ENCODE peak calls at places on chromosomes 13 and 19, in six cellular contexts. W is ovary, V is testis, G is lower lobe of right lung, Y is psoas muscle, D is upper lobe of right lung. E is an unnamed sample.

GRCh38 chr19:36837902-36838783 is at the start of gene ZNF790:
- DNase-seq in D (peak; percentile 91), Y (peak; percentile 93), G (peak; percentile 92), W (peak; percentile 84), V (peak; percentile 96), E (peak; percentile 97)

GRCh38 chr13:113160983-113161382 is 2.5 kb downstream of the PROZ start:
- DNase-seq in Y (no peak), D (no peak), G (no peak), W (no peak), V (no peak), E (no peak)

GRCh38 chr19:40778865-40779284 is 828 bp downstream of the RAB4B start:
- DNase-seq in V (no peak), W (no peak), Y (no peak), D (no peak), G (no peak), E (no peak)

GRCh38 chr13:97306646-97307045 is 84.5 kb downstream of the MBNL2 start:
- DNase-seq in D (no peak), G (no peak), V (no peak), W (no peak), Y (no peak), E (no peak)

GRCh38 chr19:2289714-2290435 is 7.9 kb upstream of the PEAK3 start:
- DNase-seq in Y (no peak), D (peak; percentile 82), W (no peak), V (no peak), G (peak; percentile 82), E (no peak)

GRCh38 chr19:47230122-47230920 is 678 bp downstream of the BBC3 start:
- DNase-seq in D (peak; percentile 91), G (peak; percentile 84), V (peak; percentile 72), W (peak; percentile 81), Y (peak; percentile 89), E (peak; percentile 64)

GRCh38 chr13:32135655-32136054 is 104.1 kb downstream of the FRY start:
- DNase-seq in V (no peak), Y (no peak), W (no peak), D (no peak), G (no peak), E (peak; percentile 33)

GRCh38 chr19:4471400-4472173 is 510 bp upstream of the HDGFL2 start:
- DNase-seq in V (peak; percentile 99), W (peak; percentile 98), G (peak; percentile 98), D (peak; percentile 98), Y (peak; percentile 99), E (peak; percentile 99)

GRCh38 chr13:39506559-39507390 is 96.2 kb downstream of the LHFPL6 start:
- DNase-seq in Y (no peak), W (no peak), D (no peak), V (no peak), G (no peak), E (no peak)

GRCh38 chr19:52444506-52444905 is 8.8 kb upstream of the ZNF578 start:
- DNase-seq in W (no peak), V (no peak), G (no peak), Y (no peak), D (no peak), E (no peak)

GRCh38 chr13:22357132-22357531 is 686.3 kb downstream of the FGF9 start:
- DNase-seq in V (no peak), D (no peak), Y (no peak), G (no peak), W (no peak), E (no peak)

GRCh38 chr19:6402834-6403608 is 10.1 kb upstream of the GTF2F1 start:
- DNase-seq in W (no peak), Y (no peak), G (no peak), D (no peak), V (peak; percentile 51), E (peak; percentile 26)

GRCh38 chr13:77429320-77430142 is 102.6 kb upstream of the MYCBP2 start:
- DNase-seq in Y (no peak), V (no peak), W (no peak), D (no peak), G (no peak), E (no peak)

GRCh38 chr13:50081106-50081898 is 66.1 kb downstream of the KCNRG start:
- DNase-seq in G (peak; percentile 66), V (peak; percentile 72), Y (peak; percentile 69), W (peak; percentile 66), D (peak; percentile 80), E (peak; percentile 67)

GRCh38 chr13:43146400-43146799 is 123.0 kb downstream of the DNAJC15 start:
- DNase-seq in Y (no peak), W (no peak), D (no peak), G (no peak), V (no peak), E (no peak)

GRCh38 chr19:31348416-31349159 is 648 bp downstream of the TSHZ3 start:
- DNase-seq in W (peak; percentile 60), Y (no peak), G (peak; percentile 56), V (peak; percentile 38), D (no peak), E (peak; percentile 66)

GRCh38 chr13:106407338-106407737 is 128.1 kb downstream of the EFNB2 start:
- DNase-seq in W (no peak), G (no peak), V (no peak), Y (no peak), D (no peak), E (no peak)

DNA sequence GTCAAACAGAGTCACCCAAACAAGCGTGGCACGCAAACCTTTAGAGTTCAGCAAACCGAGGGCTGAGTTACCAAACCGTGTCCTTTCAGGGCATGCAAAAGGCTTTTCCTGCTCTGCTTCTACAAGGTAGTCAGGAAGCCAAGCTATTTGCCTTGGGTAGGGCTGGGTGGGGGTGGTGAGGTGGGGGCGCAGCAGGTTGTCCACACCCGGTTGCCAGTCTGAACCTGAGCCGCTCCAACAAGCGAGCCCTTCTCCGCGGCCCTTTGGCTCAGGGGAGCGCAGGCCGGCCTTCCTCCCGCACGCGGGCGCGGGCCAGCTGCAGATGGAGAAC is 347 bp upstream of the CLDN10 start:
- DNase-seq in D (no peak), Y (no peak), V (no peak), G (no peak), W (no peak), E (no peak)
- H3K4me3 ChIP-seq in D (no peak overlapping the region), Y (peak overlapping the region; percentile 44), V (peak overlapping the region; percentile 34), G (no peak overlapping the region), W (no peak overlapping the region), E (no peak overlapping the region)

DNA sequence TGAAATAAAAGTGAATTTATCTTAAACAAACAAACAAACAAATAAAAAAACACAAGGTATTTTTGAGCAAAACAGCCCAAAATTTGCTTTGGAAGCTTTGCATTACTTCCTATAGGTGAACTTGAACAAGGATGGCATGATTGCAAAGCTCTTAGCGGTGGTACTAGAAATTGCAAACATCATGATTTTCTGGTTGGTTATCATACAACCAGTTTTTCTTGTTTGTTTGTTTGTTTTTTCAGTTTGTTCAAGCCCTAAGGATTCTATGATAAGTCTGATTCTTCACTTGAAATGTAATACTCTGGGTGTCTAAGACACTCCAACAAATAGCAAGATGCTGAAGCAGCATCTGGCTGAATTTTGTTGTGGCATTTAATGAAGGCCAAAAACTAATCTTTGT is 15.9 kb downstream of the DCLK1 start:
- DNase-seq in G (no peak), W (no peak), Y (no peak), D (no peak), V (no peak), E (no peak)
- H3K4me1 ChIP-seq in G (no peaks in the 10 kb centered on the region), W (no peaks in the 10 kb centered on the region), Y (no peaks in the 10 kb centered on the region), D (no peaks in the 10 kb centered on the region), V (no peaks in the 10 kb centered on the region), E (no peaks in the 10 kb centered on the region)

GRCh38 chr19:7916908-7917291 is 2.3 kb downstream of the TGFBR3L start:
- DNase-seq in G (no peak), V (no peak), W (no peak), Y (no peak), D (no peak), E (no peak)
- H3K27ac ChIP-seq in G (no peak overlapping the region), V (no peak overlapping the region), W (no peak overlapping the region), Y (peak overlapping the region; percentile 75), D (peak overlapping the region; percentile 30), E (no peak overlapping the region)

GRCh38 chr19:49168421-49168820 is 10.8 kb downstream of the TRPM4 start:
- DNase-seq in D (no peak), W (no peak), Y (no peak), G (no peak), V (no peak), E (no peak)

GRCh38 chr19:49161987-49162386 is 4.4 kb downstream of the TRPM4 start:
- DNase-seq in Y (no peak), W (no peak), V (no peak), D (no peak), G (no peak), E (no peak)

GRCh38 chr19:49167857-49168409 is 10.3 kb downstream of the TRPM4 start:
- DNase-seq in D (no peak), Y (no peak), W (no peak), V (no peak), G (no peak), E (no peak)

GRCh38 chr19:49165865-49166301 is 8.3 kb downstream of the TRPM4 start:
- DNase-seq in W (no peak), V (no peak), Y (peak; percentile 55), D (no peak), G (no peak), E (no peak)

DNA sequence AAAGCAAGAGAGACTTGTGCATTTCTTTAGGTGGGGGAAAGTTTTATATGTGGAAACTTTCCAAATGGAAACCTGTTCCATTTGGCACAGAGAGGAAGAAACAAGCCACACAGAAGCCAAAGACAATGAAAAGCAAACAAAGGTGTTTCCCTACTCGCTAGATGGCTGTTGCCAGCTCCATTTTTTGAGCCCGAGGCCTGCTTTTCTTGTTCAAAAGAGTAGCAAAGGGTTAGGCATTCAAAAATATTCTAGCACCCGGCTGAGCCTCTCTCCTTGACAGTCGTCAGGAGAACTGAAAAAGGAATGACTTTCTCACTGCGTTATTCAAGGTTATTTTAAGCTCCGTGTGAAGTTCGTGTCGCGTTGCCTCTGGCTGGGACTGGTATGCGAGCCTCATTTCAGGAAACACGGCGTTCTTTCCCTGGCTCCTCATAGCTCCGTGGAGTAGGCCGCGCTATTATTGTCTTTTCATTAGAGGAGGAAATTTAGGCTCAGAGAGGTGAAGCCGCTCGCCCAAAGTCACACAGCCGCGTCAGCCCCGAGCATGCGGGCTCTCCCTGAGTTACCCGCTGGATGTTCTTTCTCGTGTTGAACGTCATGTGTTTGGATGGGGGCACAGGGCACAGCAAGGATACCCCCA is 7.6 kb downstream of the TRPM4 start:
- DNase-seq in V (no peak), Y (peak; percentile 82), W (no peak), D (no peak), G (no peak), E (no peak)
- H3K4me3 ChIP-seq in V (no peak overlapping the region), Y (peak overlapping the region; percentile 53), W (no peak overlapping the region), D (no peak overlapping the region), G (peak overlapping the region; percentile 7), E (no peak overlapping the region)

DNA sequence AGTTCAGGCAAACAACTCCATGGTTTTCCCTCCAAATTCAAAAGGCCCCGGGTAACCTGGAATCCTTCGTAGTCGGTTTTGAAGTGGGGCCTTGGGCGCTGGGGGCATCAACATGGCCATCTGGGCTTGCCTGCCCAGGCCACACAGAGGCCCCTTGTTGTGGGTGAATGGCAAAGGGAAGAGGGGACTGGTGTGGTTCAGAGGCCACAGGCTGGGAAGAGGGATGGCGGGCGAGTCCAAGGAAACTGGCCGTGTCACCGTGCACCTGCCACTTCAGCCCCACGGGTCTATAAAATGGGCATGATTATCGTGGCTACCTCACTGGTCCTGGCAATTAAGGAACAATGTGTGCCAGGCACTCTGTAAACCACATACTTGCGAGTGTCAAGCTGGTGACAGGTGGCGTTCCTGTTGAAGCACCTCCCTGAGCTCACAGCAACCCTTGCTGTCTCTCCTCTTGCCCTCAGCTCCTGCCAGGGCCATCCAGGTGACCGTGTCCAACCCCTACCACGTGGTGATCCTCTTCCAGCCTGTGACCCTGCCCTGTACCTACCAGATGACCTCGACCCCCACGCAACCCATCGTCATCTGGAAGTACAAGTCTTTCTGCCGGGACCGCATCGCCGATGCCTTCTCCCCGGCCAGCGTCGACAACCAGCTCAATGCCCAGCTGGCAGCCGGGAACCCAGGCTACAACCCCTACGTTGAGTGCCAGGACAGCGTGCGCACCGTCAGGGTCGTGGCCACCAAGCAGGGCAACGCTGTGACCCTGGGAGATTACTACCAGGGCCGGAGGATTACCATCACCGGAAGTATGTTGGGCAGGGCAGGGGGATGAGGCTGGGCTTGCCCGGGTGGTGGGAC is 1.3 kb downstream of the LSR start:
- DNase-seq in Y (no peak), V (no peak), W (no peak), D (peak; percentile 61), G (no peak), E (no peak)
- H3K4me1 ChIP-seq in Y (peaks cover 5% of the 10 kb centered on the region), V (no peaks in the 10 kb centered on the region), W (peaks cover 2% of the 10 kb centered on the region), D (peaks cover 4% of the 10 kb centered on the region), G (peaks cover 51% of the 10 kb centered on the region), E (no peaks in the 10 kb centered on the region)

E was measured in SJCRH30.